ENCODE peak calls at places on chromosomes 5 and 9, in ten cellular contexts. E is hypothalamus, C is T-helper 9 cell, P is NCI-H1092 treated with DMSO at 0.1 percent for 48 hours, S is RPMI7951, F is WTC11, K is GM12865, B is GM03348, M is AG10803, N is endothelial cell. Z is an unnamed sample.

GRCh38 chr5:31854181-31854624 is 215.3 kb downstream of the PDZD2 start:
- DNase-seq in E (peak; percentile 8), C (no peak), P (no peak), S (no peak), F (peak; percentile 46), K (no peak), B (peak; percentile 8), M (peak; percentile 6), N (peak; percentile 48), Z (peak; percentile 50)

GRCh38 chr5:16617272-16617973 is 626 bp upstream of the RETREG1 start:
- DNase-seq in E (peak; percentile 14), C (peak; percentile 43), P (peak; percentile 39), S (no peak), F (no peak), K (no peak), B (no peak), M (no peak), N (no peak), Z (no peak)

GRCh38 chr5:41097642-41098041 is 26.5 kb upstream of the MROH2B start:
- DNase-seq in E (no peak), C (no peak), P (no peak), S (no peak), F (no peak), K (peak; percentile 9), B (no peak), M (no peak), N (no peak), Z (no peak)

GRCh38 chr9:89905628-89906338 is 301.0 kb downstream of the GADD45G start:
- DNase-seq in E (no peak), C (no peak), P (no peak), S (no peak), F (no peak), K (no peak), B (no peak), M (no peak), N (no peak), Z (no peak)

GRCh38 chr9:124482431-124483031 is 24.7 kb downstream of the NR5A1 start:
- DNase-seq in E (no peak), C (no peak), P (no peak), S (no peak), F (no peak), K (no peak), B (no peak), M (no peak), N (no peak), Z (no peak)

GRCh38 chr5:143019614-143020515 is 249.7 kb downstream of the ARHGAP26 start:
- DNase-seq in E (no peak), C (no peak), P (peak; percentile 14), S (no peak), F (no peak), K (peak; percentile 96), B (no peak), M (no peak), N (no peak), Z (no peak)

GRCh38 chr5:133754575-133755169 is 142.3 kb upstream of the FSTL4 start:
- DNase-seq in E (no peak), C (no peak), P (peak; percentile 13), S (peak; percentile 27), F (peak; percentile 62), K (peak; percentile 51), B (peak; percentile 49), M (peak; percentile 21), N (peak; percentile 60), Z (no peak)

GRCh38 chr9:133387680-133388079 is 11.5 kb downstream of the STKLD1 start:
- DNase-seq in E (no peak), C (no peak), P (no peak), S (no peak), F (no peak), K (no peak), B (no peak), M (no peak), N (no peak), Z (no peak)

GRCh38 chr5:153661897-153662296 is 171.4 kb downstream of the GRIA1 start:
- DNase-seq in E (no peak), C (no peak), P (no peak), S (no peak), F (no peak), K (no peak), B (no peak), M (no peak), N (no peak), Z (no peak)

GRCh38 chr9:17571825-17572224 is 7.0 kb upstream of the SH3GL2 start:
- DNase-seq in E (no peak), C (no peak), P (no peak), S (no peak), F (no peak), K (no peak), B (no peak), M (no peak), N (no peak), Z (no peak)

GRCh38 chr9:124285903-124286291 is 28.1 kb downstream of the NEK6 start:
- DNase-seq in E (peak; percentile 43), C (no peak), P (no peak), S (peak; percentile 95), F (no peak), K (peak; percentile 94), B (peak; percentile 92), M (peak; percentile 98), N (no peak), Z (peak; percentile 82)

GRCh38 chr5:179297486-179298180 is 47.6 kb downstream of the ADAMTS2 start:
- DNase-seq in E (no peak), C (no peak), P (no peak), S (no peak), F (no peak), K (no peak), B (no peak), M (no peak), N (no peak), Z (no peak)

GRCh38 chr5:88883059-88883565 is at the start of gene MEF2C:
- DNase-seq in E (peak; percentile 59), C (no peak), P (peak; percentile 73), S (peak; percentile 88), F (peak; percentile 36), K (peak; percentile 94), B (peak; percentile 74), M (peak; percentile 81), N (peak; percentile 72), Z (peak; percentile 51)

GRCh38 chr5:68555891-68556689 is 340.5 kb downstream of the PIK3R1 start:
- DNase-seq in E (no peak), C (no peak), P (no peak), S (no peak), F (no peak), K (no peak), B (no peak), M (peak; percentile 51), N (no peak), Z (no peak)

GRCh38 chr9:30039712-30040111 is 2344.7 kb upstream of the ACO1 start:
- DNase-seq in E (no peak), C (no peak), P (peak; percentile 8), S (no peak), F (no peak), K (no peak), B (no peak), M (no peak), N (no peak), Z (no peak)

GRCh38 chr5:12743582-12743981 is 839.3 kb upstream of the CTNND2 start:
- DNase-seq in E (no peak), C (no peak), P (no peak), S (no peak), F (no peak), K (no peak), B (no peak), M (no peak), N (no peak), Z (no peak)

GRCh38 chr5:95611396-95611795 is 8.5 kb upstream of the GPR150 start:
- DNase-seq in E (no peak), C (no peak), P (no peak), S (no peak), F (no peak), K (no peak), B (no peak), M (no peak), N (no peak), Z (no peak)

GRCh38 chr9:109716631-109717030 is 63.4 kb upstream of the PALM2AKAP2 start:
- DNase-seq in E (no peak), C (no peak), P (no peak), S (peak; percentile 76), F (no peak), K (no peak), B (no peak), M (peak; percentile 57), N (no peak), Z (no peak)

GRCh38 chr5:62206150-62206829 is 99.7 kb upstream of the KIF2A start:
- DNase-seq in E (no peak), C (no peak), P (peak; percentile 1), S (peak; percentile 35), F (peak; percentile 64), K (peak; percentile 18), B (peak; percentile 9), M (peak; percentile 26), N (peak; percentile 17), Z (no peak)